ENCODE peak calls at places on chromosomes 1 and 21, in four cellular contexts. L, I, C and M are unnamed samples.

GRCh38 chr1:234934611-234935033 is 194.0 kb downstream of the TOMM20 start:
- DNase-seq in L (no peak), I (peak; percentile 79), C (peak; percentile 86), M (no peak)

GRCh38 chr21:32593690-32594089 is 8.4 kb upstream of the TCP10L start:
- DNase-seq in L (no peak), I (no peak), C (no peak), M (no peak)

GRCh38 chr1:109298666-109299086 is 8.1 kb downstream of the MYBPHL start:
- DNase-seq in L (no peak), I (no peak), C (no peak), M (no peak)

GRCh38 chr1:235417101-235417697 is 50.0 kb downstream of the TBCE start:
- DNase-seq in L (peak; percentile 65), I (peak; percentile 88), C (peak; percentile 63), M (no peak)

GRCh38 chr1:203638076-203638475 is 11.4 kb downstream of the ATP2B4 start:
- DNase-seq in L (no peak), I (no peak), C (no peak), M (no peak)

GRCh38 chr1:200628223-200628868 is 7.8 kb upstream of the KIF14 start:
- DNase-seq in L (no peak), I (no peak), C (no peak), M (no peak)

GRCh38 chr1:6519935-6520621 is 28.6 kb upstream of the PLEKHG5 start:
- DNase-seq in L (no peak), I (peak; percentile 86), C (peak; percentile 46), M (no peak)

GRCh38 chr1:175154595-175155472 is 37.7 kb downstream of the KIAA0040 start:
- DNase-seq in L (peak; percentile 61), I (peak; percentile 46), C (no peak), M (no peak)

GRCh38 chr1:178360421-178360820 is 136.3 kb downstream of the CLEC20A start:
- DNase-seq in L (no peak), I (no peak), C (no peak), M (no peak)

GRCh38 chr21:34890724-34891609 is 158.1 kb downstream of the RUNX1 start:
- DNase-seq in L (no peak), I (peak; percentile 74), C (no peak), M (no peak)

GRCh38 chr1:2821970-2822620 is 20.6 kb upstream of the TTC34 start:
- DNase-seq in L (no peak), I (no peak), C (no peak), M (no peak)

GRCh38 chr1:44903261-44903660 is 60.2 kb upstream of the PTCH2 start:
- DNase-seq in L (peak; percentile 48), I (no peak), C (no peak), M (no peak)

GRCh38 chr1:14855278-14855677 is 256.8 kb downstream of the KAZN start:
- DNase-seq in L (no peak), I (no peak), C (no peak), M (no peak)

GRCh38 chr21:15449556-15449955 is 280.2 kb upstream of the USP25 start:
- DNase-seq in L (no peak), I (no peak), C (no peak), M (no peak)

GRCh38 chr21:45970674-45971486 is 10.7 kb upstream of the COL6A1 start:
- DNase-seq in L (peak; percentile 74), I (no peak), C (no peak), M (no peak)

GRCh38 chr1:168488153-168488552 is 55.6 kb downstream of the XCL2 start:
- DNase-seq in L (peak; percentile 67), I (peak; percentile 65), C (no peak), M (no peak)

GRCh38 chr1:36248250-36248894 is 24.1 kb downstream of the THRAP3 start:
- DNase-seq in L (peak; percentile 83), I (peak; percentile 89), C (peak; percentile 50), M (peak; percentile 72)

GRCh38 chr1:147169840-147170674 is 2.2 kb downstream of the PRKAB2 start:
- DNase-seq in L (no peak), I (no peak), C (no peak), M (no peak)
- H3K4me3 ChIP-seq in L (no peak overlapping the region), I (peak overlapping the region; percentile 12), C (peak overlapping the region; percentile 41), M (peak overlapping the region; percentile 92)

GRCh38 chr1:172951728-172952365 is 98.9 kb downstream of the TNFSF18 start:
- DNase-seq in L (no peak), I (no peak), C (no peak), M (no peak)
- TF ChIP-seq CTCF in L (no peak), I (no peak), C (no peak), M (no peak)

GRCh38 chr1:54499097-54500029 is 48.7 kb upstream of the ACOT11 start:
- DNase-seq in L (no peak), I (peak; percentile 51), C (no peak), M (no peak)
- H3K4me3 ChIP-seq in L (peak overlapping the region; percentile 26), I (peak overlapping the region; percentile 34), C (peak overlapping the region; percentile 39), M (peak overlapping the region; percentile 41)

GRCh38 chr1:68112835-68113243 is 62.4 kb upstream of the DIRAS3 start:
- DNase-seq in L (no peak), I (peak; percentile 87), C (peak; percentile 58), M (no peak)
- TF ChIP-seq CTCF in L (no peak), I (no peak), C (no peak), M (no peak)